ENCODE peak calls at places on chromosomes 13 and 19, in seven cellular contexts. I is IMR-90, A is neuronal stem cell, Q is H9, T is mesenchymal stem cell, C is mesendoderm, Z is H1. N is an unnamed sample.
A peak's percentile ranks its signal among the peaks of the same experiment; 100 is the strongest.

GRCh38 chr19:37014456-37014855 is 63.8 kb upstream of the ZNF420 start:
- DNase-seq in C (no peak), T (no peak), I (no peak), Q (no peak), Z (no peak), A (no peak), N (no peak)

GRCh38 chr13:32314968-32315254 is 252 bp downstream of the ZAR1L start:
- DNase-seq in C (peak; percentile 84), Q (no peak), A (peak; percentile 8), T (peak; percentile 57), Z (no peak), I (peak; percentile 44), N (no peak)

GRCh38 chr13:76854894-76855293 is 31.3 kb downstream of the KCTD12 start:
- DNase-seq in A (no peak), C (no peak), T (peak; percentile 12), I (peak; percentile 16), Q (no peak), Z (no peak), N (peak; percentile 64)

GRCh38 chr19:309206-309565 is 18.0 kb upstream of the PLPP2 start:
- DNase-seq in Q (no peak), T (no peak), C (no peak), I (no peak), Z (no peak), A (no peak), N (no peak)

GRCh38 chr13:59358014-59358413 is 805.7 kb downstream of the DIAPH3 start:
- DNase-seq in T (peak; percentile 47), A (no peak), Z (no peak), I (no peak), Q (no peak), C (peak; percentile 89), N (peak; percentile 29)

GRCh38 chr19:33698576-33699435 is 77.1 kb downstream of the CHST8 start:
- DNase-seq in C (no peak), I (no peak), Z (no peak), T (no peak), Q (no peak), A (no peak), N (no peak)

GRCh38 chr19:2803486-2804155 is 16.0 kb upstream of the ZNF554 start:
- DNase-seq in Z (no peak), C (no peak), Q (no peak), T (no peak), A (no peak), I (no peak), N (no peak)

GRCh38 chr19:3537101-3537437 is 1.9 kb upstream of the TEKTIP1 start:
- DNase-seq in C (no peak), T (no peak), A (no peak), I (no peak), Z (no peak), Q (no peak), N (no peak)

GRCh38 chr19:47778954-47779351 is 450 bp downstream of the SELENOW start:
- DNase-seq in Z (no peak), Q (no peak), T (peak; percentile 22), C (no peak), I (no peak), A (no peak), N (no peak)

GRCh38 chr13:75959861-75960481 is 323.8 kb downstream of the LMO7 start:
- DNase-seq in I (no peak), C (no peak), Z (no peak), Q (no peak), A (no peak), T (no peak), N (no peak)

GRCh38 chr13:38753878-38754277 is 67.0 kb downstream of the FREM2 start:
- DNase-seq in I (no peak), Q (no peak), C (peak; percentile 50), A (no peak), Z (no peak), T (no peak), N (no peak)

GRCh38 chr13:76148926-76149325 is 512.8 kb downstream of the LMO7 start:
- DNase-seq in I (peak; percentile 93), T (peak; percentile 66), C (peak; percentile 4), Z (no peak), A (no peak), Q (no peak), N (no peak)

GRCh38 chr13:111177081-111177711 is 62.1 kb downstream of the ARHGEF7 start:
- DNase-seq in C (no peak), T (peak; percentile 23), A (no peak), Q (no peak), I (peak; percentile 68), Z (no peak), N (peak; percentile 32)

GRCh38 chr13:103200118-103200885 is 134.1 kb upstream of the SLC10A2 start:
- DNase-seq in Q (no peak), I (no peak), A (no peak), Z (no peak), T (no peak), C (peak; percentile 90), N (no peak)

GRCh38 chr19:6890938-6891337 is 3.6 kb downstream of the ADGRE1 start:
- DNase-seq in T (no peak), Q (no peak), I (no peak), Z (no peak), C (no peak), A (no peak), N (no peak)

DNA sequence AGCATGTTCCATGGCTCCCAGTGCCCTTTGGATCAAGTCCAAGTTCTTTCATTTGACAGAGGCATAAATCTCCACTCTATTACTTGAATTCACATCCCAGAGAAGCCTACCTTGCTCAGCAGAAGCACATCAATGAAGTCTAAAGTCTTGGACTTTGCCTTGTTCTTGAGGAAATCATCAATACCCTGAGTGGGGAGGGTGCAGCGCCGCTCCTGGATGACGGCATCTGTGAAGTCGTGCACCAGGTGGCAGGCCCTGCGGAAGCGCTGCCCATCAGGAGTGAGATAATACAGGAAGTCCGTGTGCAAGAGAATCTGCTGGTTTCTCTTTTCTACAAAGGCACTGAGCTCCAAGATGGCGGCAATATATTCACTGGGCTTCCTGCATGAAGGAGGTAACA is 10.6 kb downstream of the CYP4F11 start:
- DNase-seq in I (no peak), Q (no peak), Z (no peak), A (no peak), C (no peak), T (no peak), N (no peak)
- H3K9ac ChIP-seq in I (no peak overlapping the region), Q (no peak overlapping the region), Z (no peak overlapping the region), A (no peak overlapping the region), C (no peak overlapping the region), T (no peak overlapping the region), N (no peak overlapping the region)

GRCh38 chr13:20001351-20001750 is 42.8 kb downstream of the ZMYM2 start:
- DNase-seq in C (no peak), I (peak; percentile 21), Q (no peak), A (no peak), T (no peak), Z (no peak), N (no peak)

GRCh38 chr13:20002766-20003165 is 44.2 kb downstream of the ZMYM2 start:
- DNase-seq in Z (no peak), A (no peak), C (no peak), I (no peak), Q (no peak), T (no peak), N (no peak)

GRCh38 chr13:19993024-19993423 is 34.5 kb downstream of the ZMYM2 start:
- DNase-seq in A (no peak), I (no peak), C (no peak), Z (no peak), T (no peak), Q (no peak), N (no peak)

GRCh38 chr13:20000062-20000552 is 41.6 kb downstream of the ZMYM2 start:
- DNase-seq in C (no peak), Z (no peak), Q (no peak), A (no peak), I (no peak), T (no peak), N (no peak)

DNA sequence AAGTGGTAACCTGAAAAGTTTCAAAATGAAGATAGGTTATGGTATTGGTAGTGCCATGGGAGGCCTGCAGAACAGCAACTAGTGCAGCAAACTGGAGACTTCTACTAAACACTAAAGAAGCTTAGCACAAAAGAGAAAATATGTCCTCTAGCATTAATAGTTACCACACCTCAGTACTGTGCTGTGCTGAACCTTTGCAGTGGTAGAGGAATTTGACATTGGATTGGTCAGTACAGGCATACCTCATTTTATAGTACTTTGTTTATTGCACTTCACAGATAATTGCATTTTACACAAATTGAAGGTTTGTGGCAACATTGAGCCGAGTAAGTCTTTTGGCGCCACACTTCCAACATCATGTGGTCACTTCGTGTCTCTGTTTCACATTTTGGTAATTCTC is 40.4 kb downstream of the ZMYM2 start:
- DNase-seq in C (no peak), Q (no peak), I (no peak), A (no peak), Z (no peak), T (no peak), N (no peak)
- H3K23ac ChIP-seq in C (no peak overlapping the region), Q (no peak overlapping the region), I (no peak overlapping the region), A (no peak overlapping the region), Z (no peak overlapping the region), T (no peak overlapping the region), N (no peak overlapping the region)

GRCh38 chr13:114258589-114258988 is 22.8 kb upstream of the UPF3A start:
- DNase-seq in C (no peak), T (no peak), I (no peak), Q (no peak), Z (no peak), A (no peak), N (no peak)

GRCh38 chr13:114259974-114260373 is 21.4 kb upstream of the UPF3A start:
- DNase-seq in I (no peak), T (no peak), A (no peak), Z (no peak), C (no peak), Q (no peak), N (no peak)

GRCh38 chr13:114261328-114261965 is 20.0 kb upstream of the UPF3A start:
- DNase-seq in Z (no peak), T (no peak), I (no peak), Q (no peak), A (no peak), C (peak; percentile 91), N (no peak)

GRCh38 chr13:114259374-114259773 is 22.0 kb upstream of the UPF3A start:
- DNase-seq in I (no peak), Q (no peak), C (no peak), T (no peak), A (no peak), Z (no peak), N (no peak)

GRCh38 chr13:114260818-114261217 is 20.6 kb upstream of the UPF3A start:
- DNase-seq in T (no peak), C (no peak), A (no peak), Q (no peak), Z (no peak), I (no peak), N (no peak)
- H2BK120ac ChIP-seq in T (no peak overlapping the region), C (no peak overlapping the region), A (no peak overlapping the region), Q (no peak overlapping the region), Z (no peak overlapping the region), I (no peak overlapping the region), N (no peak overlapping the region)

GRCh38 chr13:20570540-20570939 is 3.6 kb downstream of the IFT88 start:
- DNase-seq in C (no peak), Z (no peak), T (peak; percentile 33), I (peak; percentile 49), Q (no peak), A (no peak), N (no peak)

GRCh38 chr13:20567881-20568528 is 1.0 kb downstream of the IFT88 start:
- DNase-seq in A (no peak), Z (no peak), Q (no peak), T (peak; percentile 13), I (no peak), C (no peak), N (no peak)

GRCh38 chr13:20566424-20566916 is 487 bp upstream of the IFT88 start:
- DNase-seq in I (peak; percentile 85), T (peak; percentile 84), A (no peak), Z (peak; percentile 17), C (peak; percentile 90), Q (no peak), N (peak; percentile 83)

GRCh38 chr13:20565120-20565736 is 1.7 kb upstream of the IFT88 start:
- DNase-seq in T (no peak), C (peak; percentile 10), Q (no peak), Z (no peak), A (no peak), I (no peak), N (peak; percentile 4)

GRCh38 chr13:20566917-20567755 is at the start of gene IFT88:
- DNase-seq in I (peak; percentile 85), C (peak; percentile 94), A (peak; percentile 87), Z (peak; percentile 19), Q (peak; percentile 92), T (peak; percentile 91), N (peak; percentile 93)
- H3K9ac ChIP-seq in I (peak within 1 kb of the TSS; percentile 92), C (peak within 1 kb of the TSS; percentile 96), A (peak within 1 kb of the TSS; percentile 96), Z (peak within 1 kb of the TSS; percentile 82), Q (peak within 1 kb of the TSS; percentile 60), T (peak within 1 kb of the TSS; percentile 92), N (peak within 1 kb of the TSS; percentile 97)

N was measured in trophoblast cell.